ENCODE peak calls at places on chromosomes 3 and 15, in nine cellular contexts. W, X, M, T, D, K, F, V and J are unnamed samples.

GRCh38 chr3:29880809-29881208 is 599.9 kb downstream of the RBMS3 start:
- DNase-seq in D (no peak), K (no peak), M (no peak), T (no peak), X (no peak), W (no peak), F (no peak), V (no peak), J (no peak)

GRCh38 chr3:12471228-12471627 is 13.1 kb upstream of the TSEN2 start:
- DNase-seq in D (no peak), F (no peak), X (no peak), K (no peak), T (no peak), M (peak; percentile 82), W (peak; percentile 36), V (no peak), J (no peak)

GRCh38 chr3:32958509-32958908 is 7.1 kb downstream of the CCR4 start:
- DNase-seq in T (no peak), M (no peak), K (no peak), W (no peak), F (no peak), X (no peak), D (no peak), V (no peak), J (no peak)

GRCh38 chr15:78070049-78070698 is 7.3 kb downstream of the TBC1D2B start:
- DNase-seq in K (no peak), W (peak; percentile 56), V (no peak), T (no peak), D (no peak), X (no peak), M (no peak), F (no peak), J (no peak)

GRCh38 chr3:122510878-122511481 is 3.8 kb downstream of the KPNA1 start:
- DNase-seq in X (no peak), T (no peak), D (no peak), M (peak; percentile 7), W (no peak), K (no peak), F (no peak), V (no peak), J (peak; percentile 74)

GRCh38 chr15:51132384-51133139 is 37.9 kb upstream of the TNFAIP8L3 start:
- DNase-seq in V (peak; percentile 51), T (no peak), X (no peak), F (peak; percentile 59), M (peak; percentile 69), K (no peak), D (peak; percentile 45), W (peak; percentile 49), J (no peak)

GRCh38 chr15:92638709-92639365 is 16.7 kb downstream of the FAM174B start:
- DNase-seq in F (no peak), M (no peak), W (peak; percentile 19), T (no peak), K (peak; percentile 68), D (no peak), V (no peak), X (peak; percentile 68), J (peak; percentile 17)

GRCh38 chr3:112718516-112718915 is 77.6 kb upstream of the CCDC80 start:
- DNase-seq in W (no peak), M (no peak), T (no peak), D (no peak), K (no peak), V (no peak), X (no peak), F (no peak), J (no peak)

GRCh38 chr15:64379216-64379960 is 1.9 kb downstream of the PCLAF start:
- DNase-seq in M (no peak), T (no peak), V (no peak), W (no peak), D (no peak), F (no peak), X (no peak), K (no peak), J (no peak)

GRCh38 chr3:51535146-51536019 is 3.1 kb upstream of the RAD54L2 start:
- DNase-seq in D (no peak), V (no peak), W (no peak), M (no peak), F (no peak), T (no peak), X (no peak), K (no peak), J (no peak)

GRCh38 chr3:186644683-186645082 is 4.5 kb downstream of the FETUB start:
- DNase-seq in M (no peak), X (no peak), D (no peak), W (no peak), V (no peak), K (peak; percentile 61), F (no peak), T (no peak), J (peak; percentile 70)

GRCh38 chr3:60161334-60161733 is 1089.9 kb downstream of the FHIT start:
- DNase-seq in D (no peak), K (no peak), T (peak; percentile 77), X (no peak), M (no peak), V (no peak), F (no peak), W (no peak), J (no peak)

GRCh38 chr3:58008140-58009025 is at the start of gene FLNB:
- DNase-seq in X (peak; percentile 77), T (no peak), F (peak; percentile 73), W (peak; percentile 83), D (peak; percentile 99), V (peak; percentile 15), K (no peak), M (peak; percentile 79), J (peak; percentile 95)

GRCh38 chr3:110677506-110677905 is 394.1 kb upstream of the NECTIN3 start:
- DNase-seq in V (no peak), W (no peak), M (no peak), T (no peak), F (no peak), D (no peak), K (no peak), X (no peak), J (no peak)

GRCh38 chr15:71103102-71103676 is 12.1 kb upstream of the THSD4 start:
- DNase-seq in F (no peak), M (peak; percentile 61), T (no peak), X (peak; percentile 62), V (no peak), W (peak; percentile 44), K (no peak), D (no peak), J (no peak)

GRCh38 chr15:74543583-74543982 is 2.6 kb downstream of the ARID3B start:
- DNase-seq in T (no peak), V (no peak), K (no peak), X (no peak), W (no peak), D (no peak), M (no peak), F (no peak), J (no peak)
- TF ChIP-seq CTCF in T (no peak), V (no peak), K (no peak), X (no peak), W (no peak), D (peak; percentile 37), M (no peak), F (no peak), J (no peak)

DNA sequence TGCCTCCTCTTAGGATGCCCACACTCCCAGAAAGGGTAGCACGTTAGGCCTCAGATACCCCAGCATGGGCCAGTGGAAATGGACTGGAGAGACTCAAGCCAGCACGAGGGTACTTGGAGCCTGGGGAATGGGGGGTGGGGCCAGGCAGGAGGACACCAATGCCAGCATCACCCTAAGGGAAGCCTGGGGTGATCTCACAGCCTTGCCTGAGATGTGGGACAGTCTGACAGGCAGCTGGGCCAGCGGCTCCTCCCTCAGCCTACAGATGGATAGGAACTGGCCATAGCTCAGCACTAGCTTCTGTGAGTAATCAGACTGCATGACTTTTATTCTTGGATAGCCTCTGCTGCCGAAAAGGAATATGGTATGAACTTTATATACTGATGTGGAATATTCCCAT is 59.6 kb upstream of the MRPS22 start:
- DNase-seq in X (no peak), W (no peak), D (no peak), K (no peak), F (no peak), T (no peak), V (no peak), M (no peak), J (no peak)
- TF ChIP-seq EP300 in X (no peak), W (no peak), D (no peak), K (no peak), F (no peak), T (no peak), V (no peak), M (no peak), J (no peak)

DNA sequence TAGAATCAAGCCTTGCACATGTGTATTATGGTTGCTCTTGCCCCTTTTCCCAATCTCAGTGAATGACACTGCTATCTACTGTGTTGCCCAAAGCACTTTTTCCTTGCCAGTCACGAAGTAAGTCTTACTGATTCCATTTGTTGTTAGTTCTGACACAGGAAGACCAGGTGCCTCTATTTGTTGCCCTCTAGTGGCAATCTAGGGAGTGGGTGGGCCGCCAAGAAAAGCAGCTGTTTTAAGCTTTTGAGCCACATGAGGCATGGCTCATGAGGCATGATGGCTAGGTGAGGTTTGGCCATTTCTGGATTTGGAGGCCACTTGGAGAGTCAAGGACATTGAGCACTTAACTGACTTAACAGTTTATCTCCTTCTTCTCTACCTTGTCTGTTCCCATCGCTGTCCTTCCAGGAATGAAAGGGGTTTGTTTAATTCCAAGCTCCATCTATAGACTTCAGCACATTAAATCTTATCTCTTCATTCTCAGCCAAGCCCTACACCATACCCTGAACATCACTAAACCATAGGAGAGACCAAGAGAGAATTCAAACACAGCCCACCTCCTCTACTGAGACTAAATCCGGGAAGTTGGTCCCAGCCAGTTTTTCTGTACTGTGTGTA is 103.1 kb downstream of the HCN4 start:
- DNase-seq in W (peak; percentile 11), M (peak; percentile 74), K (no peak), D (peak; percentile 53), V (no peak), X (peak; percentile 31), T (no peak), F (peak; percentile 12), J (no peak)
- TF ChIP-seq CTCF in W (peak; percentile 43), M (peak; percentile 75), K (no peak), D (peak; percentile 71), V (peak; percentile 47), X (no peak), T (peak; percentile 49), F (peak; percentile 26), J (peak; percentile 35)

GRCh38 chr15:86588413-86588812 is 508.7 kb downstream of the AGBL1 start:
- DNase-seq in W (no peak), M (no peak), X (no peak), F (no peak), V (no peak), K (no peak), T (no peak), D (no peak), J (no peak)
- TF ChIP-seq EP300 in W (no peak), M (no peak), X (no peak), F (no peak), V (no peak), K (no peak), T (no peak), D (no peak), J (no peak)